ENCODE peak calls at places on chromosomes 12 and 14, in ten cellular contexts. U, J, S, O, B, W, V, Z, Y and Q are unnamed samples.
A peak's percentile ranks its signal among the peaks of the same experiment; 100 is the strongest.

GRCh38 chr12:52926596-52927241 is 21.8 kb upstream of the KRT8 start:
- DNase-seq in U (no peak), J (no peak), S (no peak), O (no peak), B (no peak), W (no peak), V (no peak), Z (no peak), Y (no peak), Q (no peak)

GRCh38 chr12:94082690-94083089 is 65.7 kb upstream of the PLXNC1 start:
- DNase-seq in U (no peak), J (no peak), S (no peak), O (no peak), B (no peak), W (no peak), V (no peak), Z (no peak), Y (no peak), Q (no peak)

GRCh38 chr12:32240833-32241232 is 134.2 kb downstream of the BICD1 start:
- DNase-seq in U (no peak), J (no peak), S (no peak), O (no peak), B (no peak), W (no peak), V (peak; percentile 54), Z (no peak), Y (no peak), Q (no peak)

GRCh38 chr14:31286456-31287293 is 79.1 kb upstream of the HECTD1 start:
- DNase-seq in U (no peak), J (no peak), S (no peak), O (no peak), B (no peak), W (peak; percentile 65), V (no peak), Z (no peak), Y (no peak), Q (peak; percentile 23)

GRCh38 chr12:72102150-72102549 is 163.5 kb downstream of the TPH2 start:
- DNase-seq in U (no peak), J (no peak), S (no peak), O (no peak), B (no peak), W (no peak), V (no peak), Z (no peak), Y (no peak), Q (no peak)

GRCh38 chr12:28954333-28954732 is 194.7 kb upstream of the FAR2 start:
- DNase-seq in U (no peak), J (no peak), S (no peak), O (no peak), B (no peak), W (no peak), V (no peak), Z (no peak), Y (no peak), Q (no peak)

GRCh38 chr12:101045486-101046474 is 164.3 kb downstream of the SLC5A8 start:
- DNase-seq in U (no peak), J (no peak), S (no peak), O (peak; percentile 29), B (no peak), W (no peak), V (no peak), Z (no peak), Y (no peak), Q (no peak)

GRCh38 chr12:43676183-43676813 is 82.3 kb downstream of the PUS7L start:
- DNase-seq in U (no peak), J (no peak), S (no peak), O (no peak), B (no peak), W (no peak), V (no peak), Z (no peak), Y (no peak), Q (peak; percentile 26)

GRCh38 chr12:99529966-99530365 is 117.6 kb upstream of the GARIN6 start:
- DNase-seq in U (no peak), J (no peak), S (no peak), O (peak; percentile 9), B (no peak), W (no peak), V (peak; percentile 69), Z (no peak), Y (no peak), Q (no peak)

GRCh38 chr12:121405211-121405610 is 5.3 kb downstream of the RNF34 start:
- DNase-seq in U (no peak), J (no peak), S (no peak), O (no peak), B (no peak), W (no peak), V (no peak), Z (no peak), Y (no peak), Q (no peak)

GRCh38 chr12:9731797-9732196 is 1.1 kb downstream of the CLECL1 start:
- DNase-seq in U (no peak), J (no peak), S (no peak), O (no peak), B (no peak), W (no peak), V (no peak), Z (no peak), Y (no peak), Q (no peak)

GRCh38 chr12:90899456-90900182 is 55.4 kb downstream of the CCER1 start:
- DNase-seq in U (no peak), J (no peak), S (no peak), O (peak; percentile 23), B (no peak), W (no peak), V (peak; percentile 26), Z (no peak), Y (no peak), Q (no peak)

GRCh38 chr14:74135386-74135785 is 50.6 kb downstream of the LIN52 start:
- DNase-seq in U (no peak), J (no peak), S (no peak), O (peak; percentile 46), B (no peak), W (no peak), V (no peak), Z (no peak), Y (no peak), Q (no peak)

GRCh38 chr14:78220273-78220672 is 50.1 kb downstream of the NRXN3 start:
- DNase-seq in U (no peak), J (no peak), S (no peak), O (no peak), B (no peak), W (no peak), V (no peak), Z (no peak), Y (no peak), Q (no peak)

GRCh38 chr14:105477659-105478623 is 3.3 kb downstream of the CRIP2 start:
- DNase-seq in U (peak; percentile 75), J (peak; percentile 57), S (no peak), O (no peak), B (no peak), W (peak; percentile 86), V (no peak), Z (peak; percentile 76), Y (no peak), Q (no peak)

GRCh38 chr12:3751151-3752095 is 1.5 kb downstream of the CRACR2A start:
- DNase-seq in U (no peak), J (no peak), S (no peak), O (no peak), B (no peak), W (no peak), V (no peak), Z (no peak), Y (no peak), Q (no peak)

GRCh38 chr14:23626946-23627345 is 9.2 kb upstream of the DHRS2 start:
- DNase-seq in U (no peak), J (no peak), S (no peak), O (no peak), B (no peak), W (no peak), V (no peak), Z (no peak), Y (no peak), Q (no peak)

GRCh38 chr12:105933671-105934665 is 204.8 kb downstream of the NUAK1 start:
- DNase-seq in U (no peak), J (peak; percentile 56), S (no peak), O (peak; percentile 98), B (no peak), W (no peak), V (peak; percentile 97), Z (no peak), Y (peak; percentile 95), Q (no peak)

GRCh38 chr12:89225401-89225800 is 126.9 kb downstream of the DUSP6 start:
- DNase-seq in U (peak; percentile 34), J (peak; percentile 23), S (no peak), O (peak; percentile 57), B (no peak), W (peak; percentile 89), V (peak; percentile 76), Z (peak; percentile 25), Y (no peak), Q (peak; percentile 85)